ENCODE peak calls at places on chromosome 10, in eight cellular contexts. H is stimulated activated CD4-positive, alpha-beta T cell treated with anti-CD3 and anti-CD28 coated beads, Interleukin-1b, Interleukin-23, amount 100 ng/mL, for 48 hours; C is amniotic epithelial cell; F is PC-9; W is aorta; M is activated T-helper 1 cell treated with anti-CD3 and anti-CD28 coated beads, Interleukin-12 subunit alpha, Interleukin-12 subunit beta, Interleukin-2, Interleukin-4 antibody, amounts not matched to agents 30 ng/mL and 10 ng/mL and 1 ng/mL, durations not matched to agents 14 hours and 24 hours and 36 hours; K is Ammon's horn; B is ELR. A is an unnamed sample.

GRCh38 chr10:3805227-3805790 is 20.3 kb upstream of the KLF6 start:
- DNase-seq in H (peak; percentile 66), C (peak; percentile 85), F (peak; percentile 13), W (no peak), M (peak; percentile 74), K (peak; percentile 56), B (peak; percentile 94), A (peak; percentile 75)

GRCh38 chr10:130787252-130787651 is 524.3 kb downstream of the TCERG1L start:
- DNase-seq in H (no peak), C (no peak), F (no peak), W (no peak), M (no peak), K (peak; percentile 24), B (no peak), A (no peak)

GRCh38 chr10:97612386-97612785 is 20.9 kb downstream of the MORN4 start:
- DNase-seq in H (no peak), C (peak; percentile 51), F (peak; percentile 10), W (no peak), M (no peak), K (peak; percentile 33), B (peak; percentile 69), A (peak; percentile 72)

GRCh38 chr10:24944512-24945255 is 7.7 kb downstream of the PRTFDC1 start:
- DNase-seq in H (no peak), C (peak; percentile 96), F (peak; percentile 48), W (no peak), M (no peak), K (no peak), B (peak; percentile 69), A (peak; percentile 83)

GRCh38 chr10:60728056-60728455 is 50.2 kb upstream of the CDK1 start:
- DNase-seq in H (no peak), C (no peak), F (no peak), W (no peak), M (peak; percentile 44), K (no peak), B (no peak), A (peak; percentile 89)

GRCh38 chr10:121813211-121813812 is 114.5 kb downstream of the ATE1 start:
- DNase-seq in H (no peak), C (peak; percentile 81), F (no peak), W (no peak), M (no peak), K (no peak), B (peak; percentile 11), A (no peak)

GRCh38 chr10:58081353-58081752 is 186.3 kb downstream of the IPMK start:
- DNase-seq in H (no peak), C (no peak), F (no peak), W (no peak), M (no peak), K (no peak), B (no peak), A (no peak)

GRCh38 chr10:128803790-128804189 is 663.3 kb upstream of the MGMT start:
- DNase-seq in H (no peak), C (no peak), F (no peak), W (no peak), M (no peak), K (no peak), B (no peak), A (no peak)

GRCh38 chr10:93701903-93702277 is 502 bp downstream of the FRA10AC1 start:
- DNase-seq in H (no peak), C (peak; percentile 76), F (no peak), W (no peak), M (peak; percentile 9), K (no peak), B (peak; percentile 61), A (peak; percentile 4)

A was measured in PC-3.